ENCODE peak calls at places on chromosomes 16 and 17, in five cellular contexts. D is thyroid gland, S is NCI-H2171 treated with DMSO at 0.1 percent for 48 hours, M is activated B cell treated with CpG ODN at 0.5 μM for 24 hours, X is cardiac muscle cell. N is an unnamed sample.

GRCh38 chr16:57263585-57264351 is 18.7 kb downstream of the ARL2BP start:
- DNase-seq in D (no peak), S (no peak), X (no peak), M (no peak), N (no peak)

GRCh38 chr17:62179525-62180161 is 114.6 kb upstream of the MED13 start:
- DNase-seq in M (no peak), D (no peak), S (peak), X (peak), N (peak)

GRCh38 chr17:57516290-57517215 is 228.5 kb downstream of the CCDC182 start:
- DNase-seq in X (no peak), S (no peak), M (no peak), D (no peak), N (no peak)

GRCh38 chr17:9346296-9346926 is 229.2 kb downstream of the STX8 start:
- DNase-seq in X (peak), M (no peak), S (no peak), D (no peak), N (no peak)

GRCh38 chr17:82229686-82230626 is 1.1 kb downstream of the SLC16A3 start:
- DNase-seq in X (peak), S (no peak), D (no peak), M (no peak), N (no peak)

GRCh38 chr17:29140051-29140582 is 40.1 kb downstream of the MYO18A start:
- DNase-seq in M (peak), S (peak), X (peak), D (peak), N (peak)

GRCh38 chr16:30184430-30185140 is 1.2 kb downstream of the CORO1A start:
- DNase-seq in X (no peak), D (no peak), S (peak), M (no peak), N (no peak)

GRCh38 chr17:38727661-38728220 is 2.4 kb upstream of the CISD3 start:
- DNase-seq in D (no peak), X (no peak), M (no peak), S (no peak), N (no peak)

GRCh38 chr17:4230142-4230541 is 33.6 kb downstream of the ANKFY1 start:
- DNase-seq in M (no peak), S (peak), D (peak), X (peak), N (peak)

GRCh38 chr16:15792563-15792971 is 64.3 kb downstream of the MYH11 start:
- DNase-seq in M (no peak), X (no peak), S (no peak), D (no peak), N (no peak)

GRCh38 chr16:21646721-21647561 is 5.5 kb downstream of the IGSF6 start:
- DNase-seq in S (no peak), X (no peak), D (no peak), M (peak), N (no peak)

GRCh38 chr17:19727466-19728113 is 11.2 kb upstream of the SLC47A2 start:
- DNase-seq in M (no peak), S (no peak), D (no peak), X (peak), N (peak)

GRCh38 chr17:29710891-29711418 is 88.2 kb upstream of the CORO6 start:
- DNase-seq in X (peak), D (no peak), S (no peak), M (no peak), N (no peak)

GRCh38 chr17:19874256-19874655 is 6.5 kb upstream of the ULK2 start:
- DNase-seq in M (no peak), S (no peak), X (no peak), D (no peak), N (no peak)

GRCh38 chr16:9345046-9345445 is 253.6 kb downstream of the HAPSTR1 start:
- DNase-seq in X (no peak), S (no peak), D (no peak), M (no peak), N (no peak)

GRCh38 chr17:8004899-8005298 is 2.5 kb downstream of the GUCY2D start:
- DNase-seq in M (no peak), X (peak), D (no peak), S (no peak), N (no peak)

GRCh38 chr17:81461607-81462500 is 50.7 kb downstream of the ACTG1 start:
- DNase-seq in M (no peak), S (no peak), X (no peak), D (no peak), N (no peak)

GRCh38 chr17:42276359-42276608 is at the start of gene STAT5B:
- DNase-seq in M (peak), S (peak), X (peak), D (peak), N (no peak)

GRCh38 chr16:70578035-70578434 is 54.4 kb downstream of the SF3B3 start:
- DNase-seq in M (no peak), X (no peak), D (no peak), S (no peak), N (no peak)

GRCh38 chr16:67013823-67014640 is 14.9 kb upstream of the CBFB start:
- DNase-seq in M (peak), S (peak), X (peak), D (peak), N (no peak)

GRCh38 chr17:10177131-10177920 is 21.1 kb downstream of the GAS7 start:
- DNase-seq in X (no peak), M (no peak), S (no peak), D (no peak), N (no peak)

GRCh38 chr16:88531346-88531745 is 38.9 kb upstream of the ZC3H18 start:
- DNase-seq in S (no peak), D (no peak), M (no peak), X (no peak), N (no peak)